ENCODE peak calls at places on chromosomes 1 and 21, in eight cellular contexts. K is breast epithelium, Y is psoas muscle, D is AG04450, S is endothelial cell of umbilical vein, C is pancreas, O is HCT116, R is uterus. H is an unnamed sample.
A peak's percentile ranks its signal among the peaks of the same experiment; 100 is the strongest.

GRCh38 chr1:23667411-23667810 is 24.2 kb upstream of the RPL11 start:
- DNase-seq in O (no peak), D (no peak), C (no peak), K (no peak), R (no peak), Y (no peak), S (no peak), H (no peak)

GRCh38 chr1:6523566-6523965 is 30.7 kb downstream of the NOL9 start:
- DNase-seq in R (no peak), Y (no peak), O (peak; percentile 41), K (no peak), C (no peak), D (no peak), S (peak; percentile 47), H (no peak)

GRCh38 chr1:15214507-15214906 is 32.5 kb upstream of the FHAD1 start:
- DNase-seq in K (no peak), C (no peak), R (peak; percentile 69), D (peak; percentile 21), S (no peak), O (no peak), Y (no peak), H (no peak)

GRCh38 chr1:41666991-41667631 is 182.6 kb upstream of the EDN2 start:
- DNase-seq in K (peak; percentile 60), O (no peak), Y (no peak), S (no peak), D (no peak), C (peak; percentile 75), R (no peak), H (no peak)

GRCh38 chr1:3465091-3465934 is 10.8 kb downstream of the ARHGEF16 start:
- DNase-seq in Y (no peak), R (no peak), K (no peak), D (no peak), C (no peak), O (no peak), S (no peak), H (no peak)

GRCh38 chr1:82284213-82284612 is 483.5 kb downstream of the ADGRL2 start:
- DNase-seq in Y (no peak), O (no peak), C (no peak), D (no peak), R (no peak), K (no peak), S (no peak), H (no peak)

GRCh38 chr1:205774277-205775014 is 836 bp downstream of the RAB29 start:
- DNase-seq in S (peak; percentile 41), R (peak; percentile 18), K (no peak), Y (peak; percentile 19), O (no peak), D (no peak), C (peak; percentile 33), H (no peak)

GRCh38 chr1:150888727-150889126 is 1.8 kb downstream of the CTXND2 start:
- DNase-seq in R (no peak), O (no peak), D (no peak), C (no peak), Y (no peak), S (no peak), K (no peak), H (no peak)

GRCh38 chr1:67668660-67669059 is 16.3 kb upstream of the GADD45A start:
- DNase-seq in K (no peak), D (no peak), S (no peak), R (no peak), Y (no peak), O (no peak), C (no peak), H (no peak)

GRCh38 chr1:109799445-109799844 is 35.7 kb upstream of the EPS8L3 start:
- DNase-seq in Y (no peak), S (no peak), O (no peak), R (no peak), K (no peak), C (no peak), D (no peak), H (no peak)

GRCh38 chr1:229848762-229849677 is 218.0 kb upstream of the GALNT2 start:
- DNase-seq in S (peak; percentile 36), O (peak; percentile 39), R (no peak), Y (no peak), C (no peak), D (no peak), K (no peak), H (no peak)

GRCh38 chr1:227192163-227192562 is 126.1 kb downstream of the CDC42BPA start:
- DNase-seq in S (peak; percentile 35), D (peak; percentile 94), O (no peak), R (peak; percentile 25), Y (peak; percentile 56), C (no peak), K (no peak), H (no peak)

GRCh38 chr1:44874155-44874554 is 31.1 kb upstream of the PTCH2 start:
- DNase-seq in O (no peak), C (no peak), S (no peak), R (no peak), Y (no peak), K (no peak), D (no peak), H (no peak)

GRCh38 chr1:15837931-15838330 is 9.6 kb upstream of the SPEN start:
- DNase-seq in C (no peak), O (no peak), D (no peak), S (no peak), R (no peak), Y (no peak), K (no peak), H (no peak)

GRCh38 chr1:17259233-17259873 is 10.5 kb downstream of the PADI3 start:
- DNase-seq in C (no peak), R (no peak), Y (no peak), D (no peak), S (no peak), K (no peak), O (no peak), H (no peak)

GRCh38 chr1:6464514-6464836 is 1.5 kb downstream of the TNFRSF25 start:
- DNase-seq in O (no peak), R (no peak), D (no peak), S (no peak), K (no peak), C (peak; percentile 50), Y (no peak), H (no peak)

GRCh38 chr1:47887959-47888629 is 109.1 kb downstream of the TRABD2B start:
- DNase-seq in C (no peak), S (no peak), K (no peak), D (no peak), Y (no peak), R (no peak), O (no peak), H (no peak)

GRCh38 chr1:31182352-31182751 is 57.3 kb downstream of the NKAIN1 start:
- DNase-seq in O (peak; percentile 69), Y (peak; percentile 86), S (peak; percentile 68), R (peak; percentile 62), K (peak; percentile 61), C (peak; percentile 61), D (peak; percentile 89), H (peak; percentile 85)

GRCh38 chr21:32334980-32335471 is 36.4 kb downstream of the MRAP start:
- DNase-seq in D (no peak), C (no peak), O (no peak), K (no peak), S (no peak), Y (no peak), R (no peak), H (peak; percentile 47)

GRCh38 chr1:205672395-205672889 is 7.9 kb downstream of the SLC45A3 start:
- DNase-seq in D (no peak), R (no peak), C (no peak), Y (no peak), O (no peak), K (no peak), S (no peak), H (no peak)

GRCh38 chr21:35168702-35169101 is 119.6 kb upstream of the RUNX1 start:
- DNase-seq in D (no peak), S (no peak), K (peak; percentile 36), C (no peak), Y (no peak), O (no peak), R (no peak), H (no peak)

GRCh38 chr1:21930629-21931170 is 6.4 kb downstream of the HSPG2 start:
- DNase-seq in O (no peak), R (no peak), K (no peak), Y (no peak), C (no peak), D (no peak), S (peak; percentile 37), H (no peak)
- TF ChIP-seq CTCF in O (no peak), R (no peak), K (no peak), Y (no peak), C (no peak), D (no peak), S (no peak), H (no peak)

GRCh38 chr1:51298322-51298705 is 32.0 kb downstream of the TTC39A start:
- DNase-seq in R (no peak), C (no peak), D (no peak), S (no peak), K (no peak), Y (no peak), O (no peak), H (no peak)

GRCh38 chr1:51294566-51295184 is 35.7 kb downstream of the TTC39A start:
- DNase-seq in C (no peak), K (no peak), R (no peak), S (no peak), Y (no peak), O (no peak), D (no peak), H (no peak)

GRCh38 chr1:51297401-51298321 is 32.7 kb downstream of the TTC39A start:
- DNase-seq in C (no peak), D (no peak), R (no peak), S (no peak), Y (no peak), O (no peak), K (no peak), H (no peak)

GRCh38 chr1:51295926-51296325 is 34.4 kb downstream of the TTC39A start:
- DNase-seq in K (no peak), S (no peak), D (no peak), Y (no peak), C (no peak), O (no peak), R (no peak), H (no peak)

GRCh38 chr1:51296379-51297357 is 33.7 kb downstream of the TTC39A start:
- DNase-seq in D (peak; percentile 32), O (peak; percentile 61), K (peak; percentile 76), S (peak; percentile 80), R (peak; percentile 83), Y (peak; percentile 80), C (peak; percentile 76), H (peak; percentile 80)
- H3K4me3 ChIP-seq in D (no peak overlapping the region), O (no peak overlapping the region), K (peak overlapping the region; percentile 71), S (no peak overlapping the region), R (peak overlapping the region; percentile 27), Y (peak overlapping the region; percentile 59), C (peak overlapping the region; percentile 50), H (peak overlapping the region; percentile 67)

DNA sequence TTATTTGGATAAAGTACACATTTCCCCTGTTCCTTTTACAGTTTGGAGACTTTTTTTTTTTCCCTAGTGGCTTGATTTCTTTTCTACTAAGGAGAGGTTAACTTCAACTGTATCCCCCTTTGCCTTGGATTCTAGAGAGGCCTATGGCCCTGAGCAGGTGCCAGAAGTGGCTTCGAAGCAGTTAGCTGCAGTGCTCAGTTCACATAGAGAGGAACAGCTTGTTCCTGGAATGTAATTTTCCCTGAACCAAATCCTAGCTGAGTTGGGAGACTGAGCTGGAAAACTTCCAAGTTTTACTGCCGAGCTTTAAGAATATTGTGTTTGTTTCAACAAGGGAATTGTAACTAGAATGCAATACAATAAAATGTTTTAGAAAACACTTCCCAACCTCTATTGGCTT is 17.5 kb downstream of the RD3 start:
- DNase-seq in D (no peak), C (no peak), O (no peak), S (peak; percentile 12), K (no peak), Y (no peak), R (no peak), H (no peak)
- H3K27me3 ChIP-seq in D (peaks cover 31% of the 10 kb centered on the region), C (no peaks in the 10 kb centered on the region), O (no peaks in the 10 kb centered on the region), S (peaks cover 24% of the 10 kb centered on the region), K (no peaks in the 10 kb centered on the region), Y (peaks cover 3% of the 10 kb centered on the region), R (no peaks in the 10 kb centered on the region), H (peaks cover 8% of the 10 kb centered on the region)

GRCh38 chr21:46099476-46099875 is 1.6 kb downstream of the COL6A2 start:
- DNase-seq in Y (peak; percentile 46), C (peak; percentile 10), K (peak; percentile 16), O (no peak), D (no peak), S (no peak), R (peak; percentile 50), H (no peak)
- TF ChIP-seq CTCF in Y (no peak), C (no peak), K (no peak), O (no peak), D (peak; percentile 38), S (no peak), R (no peak), H (no peak)

H was measured in dorsolateral prefrontal cortex.